ENCODE peak calls at places on chromosomes 16 and 17, in four cellular contexts. X is RWPE1, V is KBM-7, J is C1 segment of cervical spinal cord. Z is an unnamed sample.

GRCh38 chr17:35449371-35449931 is 885 bp upstream of the SLFN13 start:
- DNase-seq in V (no peak), J (no peak), X (no peak), Z (no peak)

GRCh38 chr17:75250009-75250471 is 11.4 kb downstream of the GGA3 start:
- DNase-seq in J (no peak), V (no peak), X (peak), Z (no peak)

GRCh38 chr16:83138976-83139690 is 512.4 kb downstream of the CDH13 start:
- DNase-seq in X (no peak), J (no peak), V (no peak), Z (no peak)

GRCh38 chr17:74478369-74479100 is 12.1 kb downstream of the CD300A start:
- DNase-seq in X (no peak), J (no peak), V (peak), Z (no peak)

GRCh38 chr16:9969580-9969979 is 212.6 kb downstream of the GRIN2A start:
- DNase-seq in J (no peak), X (no peak), V (no peak), Z (no peak)

GRCh38 chr17:6455321-6455705 is 11.1 kb downstream of the PIMREG start:
- DNase-seq in J (no peak), V (no peak), X (no peak), Z (no peak)

GRCh38 chr17:71170070-71170469 is 950.8 kb upstream of the SOX9 start:
- DNase-seq in J (no peak), X (no peak), V (no peak), Z (no peak)

GRCh38 chr17:41972571-41973411 is 6.2 kb downstream of the CNP start:
- DNase-seq in J (no peak), X (no peak), V (no peak), Z (no peak)

GRCh38 chr17:63364944-63365343 is 81.2 kb downstream of the CYB561 start:
- DNase-seq in J (no peak), V (no peak), X (no peak), Z (no peak)

GRCh38 chr17:31832748-31833147 is 26.3 kb downstream of the COPRS start:
- DNase-seq in J (no peak), X (no peak), V (no peak), Z (no peak)

GRCh38 chr17:66304304-66305174 is 2.1 kb downstream of the PRKCA start:
- DNase-seq in V (peak), X (no peak), J (no peak), Z (no peak)

GRCh38 chr17:42436401-42436800 is 13.3 kb upstream of the CAVIN1 start:
- DNase-seq in J (no peak), X (peak), V (no peak), Z (no peak)

GRCh38 chr17:18261146-18261515 is 669 bp downstream of the MIEF2 start:
- DNase-seq in V (no peak), X (peak), J (no peak), Z (peak)